ENCODE peak calls at places on chromosomes 16 and 17, in five cellular contexts. K is stimulated activated CD8-positive, alpha-beta memory T cell treated with anti-CD3 and anti-CD28 coated beads, Interleukin-2, amount 100 ng/mL, for 48 hours; B is AML-193; T is germinal center; N is amygdala. Q is an unnamed sample.

GRCh38 chr17:933168-934083 is 46.1 kb downstream of the NXN start:
- DNase-seq in N (no peak), T (no peak), B (no peak), K (no peak), Q (no peak)

GRCh38 chr16:56193951-56194726 is 2.9 kb downstream of the GNAO1 start:
- DNase-seq in T (peak), K (peak), N (peak), B (no peak), Q (no peak)

GRCh38 chr16:19102187-19102872 is 11.4 kb upstream of the ITPRIPL2 start:
- DNase-seq in N (no peak), T (no peak), K (no peak), B (no peak), Q (no peak)

GRCh38 chr17:436571-436970 is 84.0 kb upstream of the RPH3AL start:
- DNase-seq in N (no peak), T (no peak), K (no peak), B (no peak), Q (no peak)

GRCh38 chr17:58508341-58509067 is 5.9 kb downstream of the MTMR4 start:
- DNase-seq in T (no peak), B (no peak), K (no peak), N (no peak), Q (no peak)

GRCh38 chr16:53974484-53975115 is 270.6 kb downstream of the FTO start:
- DNase-seq in N (no peak), K (no peak), T (no peak), B (no peak), Q (no peak)

GRCh38 chr16:14608111-14608566 is 21.9 kb downstream of the PARN start:
- DNase-seq in K (no peak), T (peak), B (no peak), N (no peak), Q (no peak)

GRCh38 chr17:17890773-17891759 is 54.3 kb upstream of the SREBF1 start:
- DNase-seq in T (peak), B (peak), K (peak), N (no peak), Q (peak)

GRCh38 chr17:37490638-37491614 is 1.2 kb downstream of the DUSP14 start:
- DNase-seq in B (peak), K (no peak), N (no peak), T (no peak), Q (no peak)

GRCh38 chr16:73231969-73232554 is 184.1 kb upstream of the ZFHX3 start:
- DNase-seq in B (no peak), N (no peak), T (no peak), K (no peak), Q (no peak)

GRCh38 chr17:13753151-13753550 is 151.4 kb upstream of the HS3ST3A1 start:
- DNase-seq in T (no peak), K (no peak), B (no peak), N (no peak), Q (no peak)

GRCh38 chr16:88702364-88703210 is 3.6 kb downstream of the RNF166 start:
- DNase-seq in T (no peak), B (peak), N (no peak), K (no peak), Q (no peak)

GRCh38 chr16:48369765-48370164 is 15.4 kb downstream of the SIAH1 start:
- DNase-seq in K (no peak), T (no peak), N (no peak), B (no peak), Q (no peak)

GRCh38 chr17:8964801-8965393 is 610 bp downstream of the PIK3R5 start:
- DNase-seq in B (peak), K (no peak), N (no peak), T (no peak), Q (no peak)

GRCh38 chr16:80692270-80692669 is 112.1 kb downstream of the CDYL2 start:
- DNase-seq in T (no peak), K (no peak), N (no peak), B (no peak), Q (no peak)